ENCODE peak calls at places on chromosomes 13 and 19, in seven cellular contexts. D is DMS79 treated with DMSO at 0.1 percent for 48 hours; V is epithelial cell of esophagus; U is activated T-cell treated with anti-CD3 and anti-CD28 coated beads, Interleukin-2, amount 50 U/mL, for 72 hours; X is dorsolateral prefrontal cortex; W is mesothelial cell of epicardium; P is lung. M is an unnamed sample.

GRCh38 chr13:109816979-109817275 is 30.5 kb upstream of the IRS2 start:
- DNase-seq in D (no peak), V (no peak), U (no peak), X (no peak), W (no peak), P (no peak), M (no peak)

GRCh38 chr19:45600340-45600885 is 1.6 kb downstream of the GPR4 start:
- DNase-seq in D (no peak), V (no peak), U (no peak), X (no peak), W (no peak), P (no peak), M (peak)

GRCh38 chr19:4676955-4677731 is 7.0 kb upstream of the MYDGF start:
- DNase-seq in D (no peak), V (peak), U (peak), X (peak), W (no peak), P (no peak), M (peak)

GRCh38 chr13:37618554-37618953 is 20.0 kb upstream of the POSTN start:
- DNase-seq in D (no peak), V (peak), U (no peak), X (no peak), W (no peak), P (no peak), M (no peak)

GRCh38 chr13:40026174-40026585 is 370.7 kb downstream of the COG6 start:
- DNase-seq in D (no peak), V (peak), U (peak), X (no peak), W (no peak), P (no peak), M (peak)

GRCh38 chr19:956747-957451 is 27.2 kb upstream of the WDR18 start:
- DNase-seq in D (no peak), V (peak), U (no peak), X (no peak), W (no peak), P (no peak), M (no peak)

GRCh38 chr19:2381151-2381822 is 21.2 kb downstream of the TMPRSS9 start:
- DNase-seq in D (peak), V (no peak), U (no peak), X (peak), W (no peak), P (no peak), M (no peak)

GRCh38 chr19:30322641-30323320 is 49.4 kb upstream of the ZNF536 start:
- DNase-seq in D (no peak), V (no peak), U (no peak), X (no peak), W (no peak), P (no peak), M (no peak)

GRCh38 chr13:88701551-88701950 is 1030.4 kb downstream of the SLITRK5 start:
- DNase-seq in D (no peak), V (peak), U (no peak), X (no peak), W (no peak), P (no peak), M (no peak)

GRCh38 chr13:66700336-66700735 is 529.8 kb downstream of the PCDH9 start:
- DNase-seq in D (no peak), V (no peak), U (no peak), X (no peak), W (no peak), P (no peak), M (no peak)

GRCh38 chr19:28656644-28657043 is 556.3 kb downstream of the UQCRFS1 start:
- DNase-seq in D (no peak), V (no peak), U (no peak), X (no peak), W (no peak), P (no peak), M (no peak)

GRCh38 chr13:73189365-73189764 is 130.6 kb downstream of the KLF5 start:
- DNase-seq in D (no peak), V (peak), U (no peak), X (no peak), W (no peak), P (no peak), M (no peak)

M was measured in GM20000.